ENCODE peak calls at places on chromosome 17, in ten cellular contexts. P is adrenal gland; H is IMR-90; I is fibroblast of pulmonary artery; M is CD8-positive, alpha-beta T cell; X is fibroblast of mammary gland; Y is thoracic aorta; Z is AG04450; B is sigmoid colon; D is right atrium auricular region. T is an unnamed sample.

GRCh38 chr17:55577687-55578086 is 66.4 kb upstream of the SMIM36 start:
- DNase-seq in M (peak), X (peak), H (peak), Y (no peak), I (no peak), D (no peak), Z (no peak), B (no peak), P (no peak), T (peak)

GRCh38 chr17:16477255-16477654 is 14.7 kb downstream of the LRRC75A start:
- DNase-seq in D (peak), H (peak), M (no peak), Y (no peak), Z (peak), P (peak), B (peak), X (peak), I (peak), T (peak)

GRCh38 chr17:81022371-81022729 is 12.6 kb upstream of the BAIAP2 start:
- DNase-seq in P (no peak), H (no peak), B (no peak), Z (no peak), I (no peak), D (no peak), M (no peak), Y (no peak), X (no peak), T (no peak)

GRCh38 chr17:2050246-2050866 is 4.5 kb upstream of the HIC1 start:
- DNase-seq in P (peak), Y (no peak), H (peak), X (peak), I (peak), Z (no peak), D (no peak), M (peak), B (peak), T (peak)

GRCh38 chr17:3925684-3926537 is 9.6 kb upstream of the P2RX1 start:
- DNase-seq in I (no peak), Z (no peak), M (no peak), B (no peak), H (no peak), P (no peak), D (no peak), Y (no peak), X (no peak), T (no peak)

GRCh38 chr17:78351449-78352006 is 8.3 kb downstream of the SOCS3 start:
- DNase-seq in Z (peak), I (peak), P (peak), H (peak), X (peak), B (peak), M (no peak), Y (peak), D (peak), T (peak)

GRCh38 chr17:35934760-35935159 is 4.2 kb upstream of the RDM1 start:
- DNase-seq in Y (no peak), I (peak), H (peak), Z (no peak), P (peak), X (peak), D (peak), B (no peak), M (no peak), T (no peak)

GRCh38 chr17:19327039-19327776 is 35.3 kb downstream of the B9D1 start:
- DNase-seq in Y (no peak), P (no peak), B (peak), X (peak), D (no peak), I (peak), H (peak), Z (peak), M (no peak), T (peak)

GRCh38 chr17:20009052-20009301 is 182 bp upstream of the SPECC1 start:
- DNase-seq in B (no peak), X (no peak), Y (no peak), H (no peak), M (no peak), D (no peak), P (no peak), Z (no peak), I (no peak), T (no peak)

GRCh38 chr17:794876-795275 is 12.7 kb downstream of the MRM3 start:
- DNase-seq in I (peak), Z (peak), Y (peak), X (peak), M (peak), H (peak), P (peak), B (peak), D (peak), T (peak)

GRCh38 chr17:1762906-1763829 is 1.3 kb downstream of the SERPINF1 start:
- DNase-seq in Z (peak), P (peak), Y (no peak), X (peak), M (no peak), H (peak), I (peak), B (peak), D (peak), T (peak)

GRCh38 chr17:55598495-55598894 is 87.2 kb upstream of the SMIM36 start:
- DNase-seq in B (no peak), X (no peak), D (no peak), I (no peak), Y (no peak), H (no peak), Z (no peak), P (no peak), M (no peak), T (no peak)

DNA sequence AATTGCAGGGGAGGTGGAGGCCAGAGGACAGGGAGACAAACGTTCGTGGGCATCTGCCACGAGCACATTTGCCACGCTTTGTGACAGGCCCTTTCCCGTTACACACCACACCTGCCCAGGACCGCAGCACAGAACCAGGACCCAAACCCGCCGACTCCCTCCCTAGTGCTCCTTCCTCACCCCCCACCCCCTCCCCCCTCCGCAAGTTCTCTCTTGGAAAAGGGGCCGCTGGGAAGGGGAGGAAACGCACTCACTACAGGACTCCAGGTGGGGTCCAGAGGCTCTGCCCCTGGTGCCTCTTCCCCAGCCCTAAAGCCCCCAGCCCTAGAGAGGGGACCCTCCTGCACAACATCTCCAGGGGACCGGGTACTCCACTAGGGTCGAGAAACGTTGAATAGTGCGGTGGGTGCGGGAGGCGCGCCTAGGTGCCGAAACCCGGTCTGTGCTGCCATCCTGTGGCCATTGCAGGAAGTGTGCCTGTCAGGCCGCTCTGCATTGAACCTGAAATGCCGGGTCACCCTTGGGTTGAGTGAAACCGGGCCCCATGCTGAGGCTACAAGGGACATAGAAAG is 21.9 kb upstream of the EIF1 start:
- DNase-seq in I (peak), B (peak), D (peak), Z (no peak), P (peak), M (peak), X (peak), Y (peak), H (peak), T (peak)
- H3K4me3 ChIP-seq in I (peak), B (peak), D (peak), Z (peak), P (no peak), M (peak), X (peak), Y (peak), H (peak), T (peak)

GRCh38 chr17:65572581-65573282 is 11.3 kb upstream of the AXIN2 start:
- DNase-seq in Z (no peak), P (no peak), Y (no peak), H (no peak), I (no peak), M (no peak), B (no peak), D (no peak), X (no peak), T (no peak)
- H3K4me3 ChIP-seq in Z (no peak), P (no peak), Y (no peak), H (no peak), I (no peak), M (no peak), B (no peak), D (no peak), X (no peak), T (no peak)

DNA sequence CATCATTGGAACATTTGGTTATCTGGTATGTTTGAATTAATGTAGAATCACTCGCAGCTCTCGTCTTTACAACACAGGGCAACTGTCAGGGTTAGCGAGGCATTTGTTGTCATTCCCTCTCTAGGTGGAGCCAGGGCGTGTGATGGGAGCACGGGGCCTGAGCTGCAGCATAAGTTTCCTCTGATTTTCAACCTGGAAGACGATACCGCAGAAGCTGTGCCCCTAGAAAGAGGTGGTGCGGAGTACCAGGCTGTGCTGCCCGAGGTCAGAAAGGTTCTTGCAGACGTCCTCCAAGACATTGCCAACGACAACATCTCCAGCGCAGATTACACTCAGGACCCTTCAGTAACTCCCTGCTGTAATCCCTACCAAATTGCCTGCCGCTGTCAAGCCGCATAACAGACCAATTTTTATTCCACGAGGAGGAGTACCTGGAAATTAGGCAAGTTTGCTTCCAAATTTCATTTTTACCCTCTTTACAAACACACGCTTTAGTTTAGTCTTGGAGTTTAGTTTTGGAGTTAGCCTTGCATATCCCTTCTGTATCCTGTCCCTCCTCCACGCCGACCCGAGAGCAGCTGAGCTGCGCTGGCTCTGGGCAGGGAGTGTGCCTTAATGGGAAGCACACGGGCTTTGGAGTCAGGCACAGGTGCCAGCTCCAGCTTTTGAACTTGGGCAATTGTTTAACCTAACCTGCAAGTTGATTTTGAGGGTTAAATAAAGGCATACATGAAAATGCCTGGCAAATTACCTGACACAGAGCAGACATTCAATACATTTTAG is 37.0 kb downstream of the WIPI1 start:
- DNase-seq in P (no peak), M (no peak), X (no peak), D (no peak), H (no peak), Y (no peak), Z (no peak), B (no peak), I (no peak), T (no peak)
- H3K4me3 ChIP-seq in P (no peak), M (no peak), X (no peak), D (no peak), H (no peak), Y (no peak), Z (no peak), B (no peak), I (no peak), T (no peak)

GRCh38 chr17:49763735-49764558 is at the start of gene FAM117A:
- DNase-seq in Y (peak), B (peak), X (peak), P (peak), M (peak), Z (peak), I (peak), H (peak), D (peak), T (peak)

GRCh38 chr17:49766918-49767530 is 3.1 kb upstream of the FAM117A start:
- DNase-seq in P (no peak), X (no peak), B (no peak), M (no peak), D (no peak), Z (no peak), Y (no peak), I (no peak), H (no peak), T (no peak)

GRCh38 chr17:49762148-49762941 is 1.6 kb downstream of the FAM117A start:
- DNase-seq in H (peak), M (no peak), X (no peak), I (no peak), Y (no peak), D (no peak), B (no peak), P (no peak), Z (no peak), T (no peak)

GRCh38 chr17:49760909-49761558 is 2.9 kb downstream of the FAM117A start:
- DNase-seq in Z (no peak), M (no peak), B (no peak), Y (no peak), X (no peak), D (no peak), H (no peak), I (no peak), P (no peak), T (no peak)

DNA sequence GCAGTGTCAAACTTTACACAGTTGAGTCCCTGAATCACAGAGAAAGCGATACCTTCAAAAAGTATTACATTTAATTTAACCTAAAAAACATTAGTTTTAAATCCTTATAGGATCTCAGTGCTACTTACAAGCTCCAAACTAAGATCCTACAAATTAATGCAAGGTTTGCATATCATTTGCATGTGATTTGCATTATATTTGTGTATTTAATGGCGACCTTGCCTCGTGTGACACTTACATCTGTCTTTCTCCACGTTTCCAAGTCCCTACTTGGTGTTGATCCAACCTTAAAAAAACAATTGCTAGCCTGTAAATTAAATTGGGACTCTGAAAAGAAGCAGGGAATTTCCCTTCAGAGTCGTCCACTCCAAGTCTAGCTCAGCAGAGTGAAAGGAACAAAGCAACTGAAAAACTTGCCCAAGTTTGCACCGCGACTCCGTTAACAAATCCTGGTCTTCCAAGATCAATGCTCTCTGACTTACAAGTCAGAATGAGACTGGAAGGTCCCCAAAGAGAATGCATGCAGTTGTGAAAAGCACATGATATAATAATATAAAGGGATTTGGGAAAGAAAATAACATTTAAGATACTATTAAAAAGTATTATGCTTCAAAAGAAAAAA is 739 bp upstream of the FAM117A start:
- DNase-seq in D (no peak), H (no peak), Y (no peak), B (no peak), X (no peak), M (no peak), P (no peak), Z (no peak), I (no peak), T (no peak)
- H3K4me3 ChIP-seq in D (no peak), H (peak), Y (peak), B (peak), X (peak), M (no peak), P (no peak), Z (peak), I (peak), T (peak)

GRCh38 chr17:49210158-49211029 is at the start of the genes ABI3 and GNGT2:
- DNase-seq in B (no peak), X (peak), D (no peak), P (peak), Y (no peak), H (peak), M (peak), I (peak), Z (no peak), T (peak)
- H3K4me3 ChIP-seq in B (no peak), X (no peak), D (peak), P (no peak), Y (peak), H (no peak), M (peak), I (no peak), Z (no peak), T (peak)

T was measured in choroid plexus epithelial cell.